ENCODE peak calls at places on chromosome 1, in five cellular contexts. One of them, this sample, is unnamed. For H3K4me1, the result is how much of the 10 kb centered on the place peaks cover.

GRCh38 chr1:119080586-119080985 is 59.9 kb downstream of the WARS2 start:
- DNase-seq in SJSA1: peak
- DNase-seq in spleen: no peak
- DNase-seq in aorta: peak
- DNase-seq in CD8-positive, alpha-beta memory T cell: no peak
- DNase-seq in this sample: no peak

GRCh38 chr1:226447932-226448670 is 40.2 kb upstream of the PARP1 start:
- DNase-seq in spleen: no peak
- DNase-seq in aorta: no peak
- DNase-seq in CD8-positive, alpha-beta memory T cell: no peak
- DNase-seq in SJSA1: no peak
- DNase-seq in this sample: no peak

GRCh38 chr1:45552309-45552708 is 1.7 kb downstream of the AKR1A1 start:
- DNase-seq in aorta: no peak
- DNase-seq in SJSA1: no peak
- DNase-seq in spleen: no peak
- DNase-seq in CD8-positive, alpha-beta memory T cell: no peak
- DNase-seq in this sample: no peak

GRCh38 chr1:111271464-111271801 is 19.2 kb upstream of the CHIA start:
- DNase-seq in spleen: no peak
- DNase-seq in aorta: no peak
- DNase-seq in SJSA1: no peak
- DNase-seq in CD8-positive, alpha-beta memory T cell: no peak
- DNase-seq in this sample: no peak

GRCh38 chr1:209626633-209627348 is 25.4 kb downstream of the LAMB3 start:
- DNase-seq in aorta: no peak
- DNase-seq in SJSA1: no peak
- DNase-seq in spleen: no peak
- DNase-seq in CD8-positive, alpha-beta memory T cell: no peak
- DNase-seq in this sample: no peak

GRCh38 chr1:19272064-19272463 is 16.5 kb downstream of the AKR7A3 start:
- DNase-seq in aorta: no peak
- DNase-seq in spleen: no peak
- DNase-seq in CD8-positive, alpha-beta memory T cell: no peak
- DNase-seq in SJSA1: no peak
- DNase-seq in this sample: no peak

GRCh38 chr1:63662056-63662836 is 69.0 kb downstream of the PGM1 start:
- DNase-seq in aorta: peak
- DNase-seq in SJSA1: no peak
- DNase-seq in spleen: no peak
- DNase-seq in CD8-positive, alpha-beta memory T cell: no peak
- DNase-seq in this sample: no peak

GRCh38 chr1:94004924-94005323 is 95.7 kb upstream of the GCLM start:
- DNase-seq in spleen: no peak
- DNase-seq in CD8-positive, alpha-beta memory T cell: no peak
- DNase-seq in aorta: no peak
- DNase-seq in SJSA1: no peak
- DNase-seq in this sample: no peak

GRCh38 chr1:16181887-16182719 is 26.2 kb upstream of the EPHA2 start:
- DNase-seq in aorta: peak
- DNase-seq in SJSA1: peak
- DNase-seq in spleen: peak
- DNase-seq in CD8-positive, alpha-beta memory T cell: no peak
- DNase-seq in this sample: no peak

GRCh38 chr1:12626888-12627287 is 8.9 kb upstream of the DHRS3 start:
- DNase-seq in SJSA1: no peak
- DNase-seq in spleen: no peak
- DNase-seq in CD8-positive, alpha-beta memory T cell: no peak
- DNase-seq in aorta: no peak
- DNase-seq in this sample: no peak

GRCh38 chr1:85884372-85885035 is 176.3 kb upstream of the ZNHIT6 start:
- DNase-seq in aorta: no peak
- DNase-seq in SJSA1: peak
- DNase-seq in CD8-positive, alpha-beta memory T cell: no peak
- DNase-seq in spleen: no peak
- DNase-seq in this sample: no peak

GRCh38 chr1:240998024-240998423 is 359.0 kb downstream of the RGS7 start:
- DNase-seq in aorta: no peak
- DNase-seq in CD8-positive, alpha-beta memory T cell: no peak
- DNase-seq in spleen: no peak
- DNase-seq in SJSA1: peak
- DNase-seq in this sample: no peak

GRCh38 chr1:41827991-41828570 is 90.6 kb downstream of the HIVEP3 start:
- DNase-seq in spleen: no peak
- DNase-seq in SJSA1: no peak
- DNase-seq in aorta: no peak
- DNase-seq in CD8-positive, alpha-beta memory T cell: no peak
- DNase-seq in this sample: no peak

GRCh38 chr1:36161656-36162531 is 5.9 kb downstream of the MAP7D1 start:
- DNase-seq in SJSA1: no peak
- DNase-seq in aorta: peak
- DNase-seq in CD8-positive, alpha-beta memory T cell: peak
- DNase-seq in spleen: peak
- DNase-seq in this sample: no peak

GRCh38 chr1:245790441-245790840 is 635.7 kb downstream of the KIF26B start:
- DNase-seq in SJSA1: no peak
- DNase-seq in spleen: no peak
- DNase-seq in aorta: no peak
- DNase-seq in CD8-positive, alpha-beta memory T cell: no peak
- DNase-seq in this sample: no peak

GRCh38 chr1:220966874-220967631 is 87.8 kb downstream of the HLX start:
- DNase-seq in CD8-positive, alpha-beta memory T cell: no peak
- DNase-seq in SJSA1: no peak
- DNase-seq in aorta: no peak
- DNase-seq in spleen: no peak
- DNase-seq in this sample: no peak

GRCh38 chr1:8915446-8915845 is 30.2 kb upstream of the CA6 start:
- DNase-seq in spleen: no peak
- DNase-seq in CD8-positive, alpha-beta memory T cell: no peak
- DNase-seq in SJSA1: no peak
- DNase-seq in aorta: no peak
- DNase-seq in this sample: no peak

GRCh38 chr1:153958961-153959260 is 499 bp upstream of the CRTC2 start:
- DNase-seq in aorta: no peak
- DNase-seq in CD8-positive, alpha-beta memory T cell: no peak
- DNase-seq in SJSA1: no peak
- DNase-seq in spleen: peak
- DNase-seq in this sample: no peak

GRCh38 chr1:153959454-153959853 is 1.0 kb upstream of the CRTC2 start:
- DNase-seq in SJSA1: no peak
- DNase-seq in CD8-positive, alpha-beta memory T cell: no peak
- DNase-seq in aorta: no peak
- DNase-seq in spleen: peak
- DNase-seq in this sample: no peak

GRCh38 chr1:153956997-153957715 is 1.3 kb downstream of the CRTC2 start:
- DNase-seq in aorta: no peak
- DNase-seq in spleen: peak
- DNase-seq in SJSA1: no peak
- DNase-seq in CD8-positive, alpha-beta memory T cell: no peak
- DNase-seq in this sample: no peak

GRCh38 chr1:153958111-153958960 is at the start of gene CRTC2:
- DNase-seq in CD8-positive, alpha-beta memory T cell: peak
- DNase-seq in aorta: peak
- DNase-seq in spleen: peak
- DNase-seq in SJSA1: peak
- DNase-seq in this sample: peak

DNA sequence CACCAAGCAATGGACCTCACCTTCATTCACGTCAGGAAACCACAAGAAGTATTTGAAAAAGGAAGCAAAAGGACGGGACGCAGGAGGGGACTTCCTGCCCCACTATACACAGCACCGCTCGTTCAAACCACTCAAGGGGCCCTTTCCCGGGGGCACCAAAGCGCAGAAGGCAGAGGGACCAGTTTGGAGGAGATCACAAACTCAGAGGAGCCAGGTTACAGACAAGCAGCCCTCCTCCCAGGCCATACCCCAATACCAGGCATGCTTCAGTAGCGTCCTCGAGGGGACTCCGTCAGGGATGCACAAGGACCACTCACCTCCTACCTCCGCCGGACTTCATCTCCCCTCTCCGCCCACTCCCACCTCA is 685 bp downstream of the CRTC2 start:
- DNase-seq in CD8-positive, alpha-beta memory T cell: peak
- DNase-seq in aorta: no peak
- DNase-seq in spleen: no peak
- DNase-seq in SJSA1: peak
- DNase-seq in this sample: no peak
- H3K4me1 ChIP-seq in CD8-positive, alpha-beta memory T cell: under half
- H3K4me1 ChIP-seq in aorta: under half
- H3K4me1 ChIP-seq in spleen: half or more
- H3K4me1 ChIP-seq in SJSA1: under half
- H3K4me1 ChIP-seq in this sample: under half

DNA sequence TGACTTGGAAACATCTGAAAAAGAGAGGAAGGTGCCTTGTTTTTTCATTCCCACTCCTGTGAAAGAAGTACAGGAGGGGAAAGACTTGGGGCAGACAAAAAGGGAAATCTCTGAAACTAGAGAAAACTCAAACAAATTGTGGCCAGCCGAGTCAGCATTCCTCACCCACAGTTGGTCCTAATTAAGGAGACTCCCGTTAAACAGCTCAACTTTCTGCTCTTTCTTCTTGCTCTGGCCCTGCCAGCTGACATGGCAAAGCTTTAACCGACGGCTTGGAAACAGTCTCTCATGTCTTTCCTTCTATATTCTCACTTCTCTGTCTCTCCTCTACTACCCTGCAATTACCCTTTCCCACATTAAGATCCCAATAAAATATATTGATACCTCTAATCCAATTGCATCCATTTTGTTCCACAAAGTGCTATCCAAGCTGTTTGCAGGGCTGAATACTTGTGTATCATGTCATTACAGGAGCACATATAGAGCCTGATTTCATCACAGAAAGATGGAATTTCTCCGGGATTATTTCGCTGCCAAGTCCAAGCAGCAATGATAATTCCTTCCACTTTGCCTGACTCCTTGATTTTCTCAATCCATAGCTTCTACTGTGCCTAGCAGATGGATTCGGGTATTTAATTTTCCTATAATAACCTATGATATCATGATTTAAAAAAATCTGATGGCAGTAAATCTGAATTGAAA is 65.4 kb upstream of the IPO9 start:
- DNase-seq in spleen: no peak
- DNase-seq in SJSA1: peak
- DNase-seq in aorta: no peak
- DNase-seq in CD8-positive, alpha-beta memory T cell: no peak
- DNase-seq in this sample: no peak
- H3K4me1 ChIP-seq in spleen: under half
- H3K4me1 ChIP-seq in SJSA1: half or more
- H3K4me1 ChIP-seq in aorta: under half
- H3K4me1 ChIP-seq in CD8-positive, alpha-beta memory T cell: under half
- H3K4me1 ChIP-seq in this sample: under half

GRCh38 chr1:147542549-147542857 is 1.2 kb downstream of the BCL9 start:
- DNase-seq in CD8-positive, alpha-beta memory T cell: no peak
- DNase-seq in spleen: no peak
- DNase-seq in aorta: no peak
- DNase-seq in SJSA1: no peak
- DNase-seq in this sample: no peak
- H3K4me1 ChIP-seq in CD8-positive, alpha-beta memory T cell: half or more
- H3K4me1 ChIP-seq in spleen: half or more
- H3K4me1 ChIP-seq in aorta: under half
- H3K4me1 ChIP-seq in SJSA1: under half
- H3K4me1 ChIP-seq in this sample: under half

GRCh38 chr1:151013518-151013917 is 5.3 kb downstream of the PRUNE1 start:
- DNase-seq in CD8-positive, alpha-beta memory T cell: no peak
- DNase-seq in aorta: no peak
- DNase-seq in spleen: no peak
- DNase-seq in SJSA1: no peak
- DNase-seq in this sample: no peak

GRCh38 chr1:151010346-151010726 is 2.1 kb downstream of the PRUNE1 start:
- DNase-seq in spleen: no peak
- DNase-seq in CD8-positive, alpha-beta memory T cell: no peak
- DNase-seq in SJSA1: no peak
- DNase-seq in aorta: no peak
- DNase-seq in this sample: no peak

GRCh38 chr1:151009674-151010345 is 1.6 kb downstream of the PRUNE1 start:
- DNase-seq in spleen: no peak
- DNase-seq in aorta: no peak
- DNase-seq in CD8-positive, alpha-beta memory T cell: no peak
- DNase-seq in SJSA1: no peak
- DNase-seq in this sample: no peak

GRCh38 chr1:151011154-151011850 is 3.1 kb downstream of the PRUNE1 start:
- DNase-seq in CD8-positive, alpha-beta memory T cell: no peak
- DNase-seq in spleen: no peak
- DNase-seq in SJSA1: no peak
- DNase-seq in aorta: no peak
- DNase-seq in this sample: no peak

DNA sequence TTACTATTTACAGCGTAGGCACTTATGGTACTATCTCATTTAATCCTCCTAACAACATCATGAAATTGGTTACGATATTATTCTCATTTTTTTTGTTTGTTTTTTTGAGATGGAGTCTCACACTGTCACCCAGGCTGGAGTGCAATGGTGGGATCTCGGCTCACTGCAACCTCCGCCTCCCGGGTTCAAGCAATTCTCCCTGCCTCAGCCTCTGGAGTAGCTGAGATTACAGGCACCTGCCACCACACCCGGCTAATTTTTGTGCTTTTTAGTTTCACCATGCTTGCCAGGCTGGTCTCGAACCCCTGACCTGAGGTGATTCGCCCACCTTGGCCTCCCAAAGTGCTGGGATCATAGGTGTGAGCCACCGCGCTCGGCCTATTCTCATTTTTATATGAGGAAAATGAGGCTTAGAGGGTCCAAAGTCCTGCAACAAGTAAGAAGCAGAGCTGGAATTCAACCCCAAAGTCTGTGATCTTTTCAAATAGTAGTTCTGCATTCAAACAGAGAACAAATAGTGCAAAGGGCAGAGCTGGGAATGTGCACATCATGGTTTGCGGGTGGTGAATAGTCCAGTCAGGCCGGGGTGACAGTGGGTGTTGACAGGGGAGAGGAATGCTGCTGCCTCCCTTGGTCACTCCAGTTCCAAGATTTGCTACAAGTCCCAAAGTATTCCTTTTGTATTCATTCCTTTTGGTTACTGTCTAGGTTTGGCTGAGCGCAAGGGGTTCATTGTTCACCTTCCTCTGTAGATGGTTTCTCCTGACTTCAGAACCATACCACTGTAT is 4.6 kb downstream of the PRUNE1 start:
- DNase-seq in SJSA1: no peak
- DNase-seq in aorta: no peak
- DNase-seq in spleen: no peak
- DNase-seq in CD8-positive, alpha-beta memory T cell: no peak
- DNase-seq in this sample: no peak
- H3K4me1 ChIP-seq in SJSA1: under half
- H3K4me1 ChIP-seq in aorta: under half
- H3K4me1 ChIP-seq in spleen: half or more
- H3K4me1 ChIP-seq in CD8-positive, alpha-beta memory T cell: under half
- H3K4me1 ChIP-seq in this sample: under half

DNA sequence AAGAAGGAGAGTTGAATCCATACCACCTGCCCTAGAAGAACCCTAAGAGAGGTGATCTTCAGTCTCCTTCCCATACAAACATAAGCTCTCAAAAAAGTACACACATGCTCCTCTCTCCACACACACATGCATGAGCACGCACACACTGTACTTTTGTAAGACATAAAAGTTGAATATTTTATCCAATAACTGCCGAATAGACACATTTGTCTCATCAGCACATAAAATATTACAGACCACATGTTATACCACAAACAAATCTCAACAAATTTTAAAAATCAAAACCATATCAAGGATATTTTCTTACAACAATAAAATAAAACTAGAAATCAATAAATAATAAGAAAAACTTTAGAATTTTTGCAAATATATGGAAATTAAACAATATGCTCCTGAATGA is 2.7 kb downstream of the SPRR1A start:
- DNase-seq in SJSA1: no peak
- DNase-seq in spleen: no peak
- DNase-seq in CD8-positive, alpha-beta memory T cell: no peak
- DNase-seq in aorta: no peak
- DNase-seq in this sample: no peak
- H3K4me1 ChIP-seq in SJSA1: under half
- H3K4me1 ChIP-seq in spleen: under half
- H3K4me1 ChIP-seq in CD8-positive, alpha-beta memory T cell: under half
- H3K4me1 ChIP-seq in aorta: under half
- H3K4me1 ChIP-seq in this sample: under half

This sample was measured in effector memory CD4-positive, alpha-beta T cell.